ENCODE peak calls at places on chromosomes 5 and 9, in five cellular contexts. O is tibial nerve; C is breast epithelium; D is stimulated activated CD4-positive, alpha-beta T cell treated with anti-CD3 and anti-CD28 coated beads, TNF-alpha, amount 100 ng/mL, for 4 hours; G is caudate nucleus. K is an unnamed sample.

GRCh38 chr9:109560470-109561132 is 62.5 kb upstream of the PTPN3 start:
- DNase-seq in O (no peak), C (no peak), D (no peak), G (no peak), K (no peak)

GRCh38 chr5:132526290-132526973 is 16.9 kb downstream of the IL5 start:
- DNase-seq in O (no peak), C (no peak), D (peak), G (no peak), K (no peak)

GRCh38 chr9:21864505-21864904 is 62.1 kb downstream of the MTAP start:
- DNase-seq in O (no peak), C (no peak), D (no peak), G (no peak), K (no peak)

GRCh38 chr9:82621446-82621845 is 441.5 kb downstream of the RASEF start:
- DNase-seq in O (no peak), C (no peak), D (no peak), G (no peak), K (no peak)

GRCh38 chr9:112198646-112199045 is 23.5 kb upstream of the SUSD1 start:
- DNase-seq in O (no peak), C (no peak), D (no peak), G (no peak), K (no peak)

GRCh38 chr5:63125862-63126261 is 547.2 kb downstream of the LRRC70 start:
- DNase-seq in O (no peak), C (no peak), D (no peak), G (no peak), K (no peak)

GRCh38 chr5:37251673-37252072 is 2.5 kb upstream of the CPLANE1 start:
- DNase-seq in O (no peak), C (no peak), D (no peak), G (no peak), K (no peak)

GRCh38 chr5:172175263-172175719 is 12.7 kb downstream of the STK10 start:
- DNase-seq in O (no peak), C (no peak), D (peak), G (no peak), K (peak)

GRCh38 chr9:90445391-90445790 is 197.2 kb downstream of the DIRAS2 start:
- DNase-seq in O (no peak), C (no peak), D (no peak), G (no peak), K (no peak)

GRCh38 chr5:62450259-62450658 is 37.7 kb downstream of the IPO11 start:
- DNase-seq in O (no peak), C (no peak), D (no peak), G (no peak), K (no peak)

GRCh38 chr9:69476016-69476415 is 151.0 kb downstream of the ENTREP1 start:
- DNase-seq in O (no peak), C (no peak), D (no peak), G (no peak), K (no peak)

GRCh38 chr9:134855231-134855899 is 25.2 kb upstream of the FCN2 start:
- DNase-seq in O (no peak), C (no peak), D (no peak), G (no peak), K (peak)

GRCh38 chr5:174599992-174600391 is 124.4 kb upstream of the MSX2 start:
- DNase-seq in O (no peak), C (no peak), D (no peak), G (no peak), K (no peak)